ENCODE peak calls at places on chromosomes 11 and 22, in ten cellular contexts. U is neuronal stem cell; J is COR-L47; O is iPS-NIHi11; R is activated CD4-positive, CD25-positive, alpha-beta regulatory T cell treated with anti-CD3 and anti-CD28 coated beads, Interleukin-2, amount 50 U/mL, for 72 hours; M is NCI-H345; D is sciatic nerve; E is NCI-H1105; V is PC-3; S is NCI-H446 treated with DMSO at 0.1 percent for 48 hours. G is an unnamed sample.

GRCh38 chr11:114015117-114015516 is 40.2 kb downstream of the HTR3A start:
- DNase-seq in U (no peak), J (no peak), O (no peak), R (no peak), M (no peak), D (no peak), E (no peak), V (no peak), S (no peak), G (no peak)

GRCh38 chr22:22002526-22003055 is 20.0 kb upstream of the TOP3B start:
- DNase-seq in U (no peak), J (no peak), O (no peak), R (no peak), M (no peak), D (no peak), E (no peak), V (no peak), S (no peak), G (no peak)

GRCh38 chr22:35177811-35178210 is 79.5 kb upstream of the HMGXB4 start:
- DNase-seq in U (no peak), J (no peak), O (peak), R (no peak), M (no peak), D (no peak), E (no peak), V (no peak), S (no peak), G (no peak)

GRCh38 chr11:73480677-73481076 is 104.5 kb downstream of the RELT start:
- DNase-seq in U (no peak), J (no peak), O (no peak), R (no peak), M (no peak), D (no peak), E (no peak), V (no peak), S (no peak), G (no peak)

GRCh38 chr11:61080526-61080925 is 21.8 kb upstream of the CD5 start:
- DNase-seq in U (no peak), J (no peak), O (no peak), R (no peak), M (no peak), D (no peak), E (no peak), V (no peak), S (no peak), G (no peak)

GRCh38 chr22:20422965-20423635 is 14.5 kb downstream of the SCARF2 start:
- DNase-seq in U (no peak), J (no peak), O (no peak), R (no peak), M (no peak), D (peak), E (no peak), V (no peak), S (no peak), G (no peak)

GRCh38 chr11:33936745-33937612 is 45.1 kb upstream of the LMO2 start:
- DNase-seq in U (no peak), J (peak), O (no peak), R (no peak), M (peak), D (peak), E (no peak), V (no peak), S (no peak), G (no peak)

GRCh38 chr11:76962583-76963416 is 71.4 kb upstream of the B3GNT6 start:
- DNase-seq in U (no peak), J (no peak), O (no peak), R (no peak), M (no peak), D (no peak), E (no peak), V (peak), S (no peak), G (no peak)

GRCh38 chr11:61732705-61733104 is 19.7 kb upstream of the MYRF start:
- DNase-seq in U (no peak), J (no peak), O (no peak), R (no peak), M (no peak), D (no peak), E (no peak), V (peak), S (no peak), G (no peak)

GRCh38 chr22:44965171-44965570 is 44.6 kb downstream of the PHF21B start:
- DNase-seq in U (no peak), J (no peak), O (no peak), R (no peak), M (no peak), D (no peak), E (no peak), V (no peak), S (no peak), G (no peak)

GRCh38 chr11:61510980-61511373 is 2.4 kb downstream of the LRRC10B start:
- DNase-seq in U (no peak), J (no peak), O (no peak), R (no peak), M (no peak), D (no peak), E (no peak), V (no peak), S (no peak), G (no peak)

G was measured in NCI-H2029.